ENCODE peak calls at places on chromosomes 6 and 20, in six cellular contexts. M, C, K, J, W and N are unnamed samples.

GRCh38 chr6:42864602-42865001 is 14.8 kb upstream of the RPL7L1 start:
- DNase-seq in M (no peak), J (no peak), C (peak; percentile 10), K (peak; percentile 87), W (peak; percentile 13), N (no peak)

GRCh38 chr20:10578607-10579006 is 95.2 kb downstream of the JAG1 start:
- DNase-seq in C (peak; percentile 58), J (no peak), M (no peak), W (peak; percentile 92), K (no peak), N (no peak)

GRCh38 chr6:105428342-105428957 is 25.6 kb upstream of the PREP start:
- DNase-seq in K (no peak), C (peak; percentile 70), M (no peak), J (no peak), W (peak; percentile 83), N (no peak)

GRCh38 chr6:137471951-137472350 is 22.2 kb downstream of the OLIG3 start:
- DNase-seq in K (no peak), J (peak; percentile 87), C (no peak), M (no peak), W (no peak), N (no peak)

GRCh38 chr6:134813146-134813545 is 136.8 kb downstream of the ALDH8A1 start:
- DNase-seq in J (no peak), C (peak; percentile 64), K (no peak), W (peak; percentile 64), M (no peak), N (no peak)

GRCh38 chr6:139249387-139249786 is 42.4 kb downstream of the TXLNB start:
- DNase-seq in W (peak; percentile 29), J (no peak), C (peak; percentile 28), M (no peak), K (no peak), N (no peak)

GRCh38 chr20:36154696-36155628 is at the start of gene EPB41L1:
- DNase-seq in W (no peak), C (peak; percentile 32), J (no peak), K (no peak), M (peak; percentile 77), N (no peak)

GRCh38 chr6:79605968-79606764 is 25.0 kb upstream of the SH3BGRL2 start:
- DNase-seq in M (no peak), J (no peak), W (peak; percentile 21), K (no peak), C (no peak), N (no peak)

GRCh38 chr6:31485063-31485462 is 12.9 kb upstream of the MICB start:
- DNase-seq in J (no peak), M (no peak), W (no peak), K (no peak), C (peak; percentile 17), N (no peak)

GRCh38 chr20:8144282-8145245 is 12.5 kb downstream of the PLCB1 start:
- DNase-seq in W (peak; percentile 93), J (no peak), M (no peak), C (peak; percentile 91), K (no peak), N (no peak)

GRCh38 chr6:35663447-35664235 is 25.1 kb downstream of the FKBP5 start:
- DNase-seq in K (no peak), W (peak; percentile 87), J (no peak), M (no peak), C (peak; percentile 63), N (no peak)

GRCh38 chr6:151052021-151052646 is 186.6 kb downstream of the MTHFD1L start:
- DNase-seq in J (no peak), W (no peak), C (no peak), M (no peak), K (no peak), N (no peak)

GRCh38 chr20:36468149-36469000 is 72.9 kb upstream of the MYL9 start:
- DNase-seq in C (no peak), K (no peak), M (no peak), W (peak; percentile 38), J (no peak), N (no peak)

GRCh38 chr20:37565134-37565811 is 37.6 kb upstream of the BLCAP start:
- DNase-seq in J (peak; percentile 53), K (no peak), C (no peak), W (no peak), M (no peak), N (no peak)

GRCh38 chr6:52489881-52490280 is 69.7 kb downstream of the EFHC1 start:
- DNase-seq in J (peak; percentile 86), W (no peak), K (no peak), C (no peak), M (no peak), N (no peak)

GRCh38 chr20:17786221-17786718 is 86.5 kb downstream of the BANF2 start:
- DNase-seq in M (no peak), K (no peak), J (no peak), C (peak; percentile 72), W (peak; percentile 77), N (no peak)

GRCh38 chr6:17884501-17885039 is 102.9 kb downstream of the KIF13A start:
- DNase-seq in M (no peak), W (peak; percentile 49), J (no peak), K (no peak), C (no peak), N (no peak)

GRCh38 chr6:163782436-163783003 is 368.0 kb downstream of the QKI start:
- DNase-seq in K (no peak), C (no peak), W (no peak), J (no peak), M (no peak), N (no peak)

GRCh38 chr20:47181056-47181862 is 175.2 kb downstream of the ZMYND8 start:
- DNase-seq in C (peak; percentile 81), M (no peak), K (no peak), W (peak; percentile 78), J (no peak), N (peak; percentile 53)

GRCh38 chr6:8215631-8216030 is 113.3 kb upstream of the EEF1E1 start:
- DNase-seq in C (peak; percentile 1), K (no peak), W (peak; percentile 78), M (no peak), J (no peak), N (no peak)

GRCh38 chr6:120826253-120826652 is 508.0 kb downstream of the TBC1D32 start:
- DNase-seq in M (no peak), W (no peak), K (no peak), J (no peak), C (peak; percentile 1), N (no peak)

GRCh38 chr6:159193923-159194322 is 24.7 kb downstream of the FNDC1 start:
- DNase-seq in C (peak; percentile 36), J (no peak), M (no peak), K (no peak), W (no peak), N (no peak)

GRCh38 chr6:125220712-125221111 is 67.1 kb downstream of the TPD52L1 start:
- DNase-seq in W (peak; percentile 57), M (no peak), C (peak; percentile 53), J (no peak), K (no peak), N (no peak)

DNA sequence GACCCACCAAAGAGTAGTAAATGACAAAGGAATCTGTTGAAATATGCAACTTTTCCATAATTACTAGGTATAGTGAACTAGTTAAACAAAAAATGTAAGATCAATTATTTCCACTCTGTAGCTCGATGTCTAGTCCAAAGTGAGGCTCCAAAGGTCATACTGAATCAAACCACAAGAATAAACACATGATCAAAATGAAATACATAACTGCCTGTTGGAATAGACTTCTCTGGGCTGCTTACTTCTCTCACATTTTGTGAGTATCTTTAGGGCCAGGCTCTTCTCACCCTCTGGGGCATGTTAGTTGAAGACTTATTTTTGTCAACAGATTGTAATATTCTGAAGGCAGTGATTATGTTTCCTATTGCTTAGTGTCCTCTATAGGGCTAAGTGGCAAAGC is 103.7 kb upstream of the TMEM170B start:
- DNase-seq in M (no peak), W (no peak), C (no peak), J (no peak), K (no peak), N (no peak)
- H3K4me3 ChIP-seq in M (no peak overlapping the region), W (no peak overlapping the region), C (no peak overlapping the region), J (no peak overlapping the region), K (no peak overlapping the region), N (no peak overlapping the region)

DNA sequence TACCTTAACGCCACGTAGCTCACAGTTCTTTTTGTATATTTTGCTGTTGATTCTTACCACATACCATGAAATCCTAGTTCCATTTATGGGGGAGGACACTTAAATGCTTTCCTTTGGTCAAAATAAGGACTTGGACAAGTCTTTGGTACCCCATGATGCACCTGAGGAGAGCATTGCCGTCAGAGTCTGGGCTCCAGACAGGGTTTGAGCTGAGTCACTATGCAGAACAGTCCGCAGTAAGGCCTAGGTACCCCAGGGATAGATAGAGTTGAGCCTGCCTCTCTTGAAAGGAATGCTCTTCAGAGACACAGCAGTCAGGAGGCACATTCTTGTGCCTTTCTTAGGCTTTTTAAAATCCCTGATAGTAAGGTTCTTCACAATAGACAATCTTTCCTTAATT is 6.0 kb downstream of the PARD6B start:
- DNase-seq in J (no peak), M (no peak), K (no peak), C (no peak), W (peak; percentile 28), N (no peak)
- H3K4me1 ChIP-seq in J (peaks cover 7% of the 10 kb centered on the region), M (peaks cover 8% of the 10 kb centered on the region), K (no peaks in the 10 kb centered on the region), C (peaks cover 64% of the 10 kb centered on the region), W (peaks cover 2% of the 10 kb centered on the region), N (peaks cover 11% of the 10 kb centered on the region)

DNA sequence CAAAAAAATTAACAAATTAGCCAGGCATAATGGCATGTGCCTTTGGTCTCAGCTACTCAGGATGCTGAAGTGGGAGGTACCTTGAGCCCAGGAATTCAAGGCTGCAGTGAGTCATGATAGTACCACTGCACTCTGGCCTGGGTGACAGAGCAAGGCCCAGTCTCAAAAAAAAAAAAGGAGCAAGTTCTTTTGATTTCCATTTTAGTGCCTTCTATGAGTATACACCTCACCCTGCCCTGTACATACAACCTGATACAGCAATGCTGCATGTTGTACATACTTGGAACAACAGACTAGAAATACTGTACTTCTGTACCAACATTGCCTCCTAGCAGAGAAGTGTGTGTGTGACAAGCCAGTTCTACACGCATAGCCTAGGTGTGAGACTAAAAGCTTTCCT is 97.3 kb upstream of the CARMIL1 start:
- DNase-seq in C (peak; percentile 16), K (no peak), M (no peak), W (peak; percentile 51), J (no peak), N (no peak)
- H3K4me3 ChIP-seq in C (no peak overlapping the region), K (no peak overlapping the region), M (no peak overlapping the region), W (no peak overlapping the region), J (no peak overlapping the region), N (no peak overlapping the region)

GRCh38 chr20:43959920-43960227 is 45.2 kb downstream of the TOX2 start:
- DNase-seq in M (no peak), C (no peak), J (no peak), K (no peak), W (no peak), N (no peak)
- H3K4me1 ChIP-seq in M (peaks cover 67% of the 10 kb centered on the region), C (no peaks in the 10 kb centered on the region), J (peaks cover 58% of the 10 kb centered on the region), K (no peaks in the 10 kb centered on the region), W (peaks cover 33% of the 10 kb centered on the region), N (peaks cover 61% of the 10 kb centered on the region)

GRCh38 chr6:44898296-44898930 is 429.7 kb upstream of the RUNX2 start:
- DNase-seq in K (peak; percentile 53), J (no peak), M (peak; percentile 64), W (peak; percentile 90), C (peak; percentile 95), N (no peak)

GRCh38 chr6:44892579-44892978 is 435.6 kb upstream of the RUNX2 start:
- DNase-seq in C (no peak), M (no peak), K (no peak), W (peak; percentile 14), J (no peak), N (no peak)

GRCh38 chr6:44897286-44897685 is 430.8 kb upstream of the RUNX2 start:
- DNase-seq in K (no peak), W (peak; percentile 19), M (no peak), J (no peak), C (peak; percentile 77), N (no peak)

GRCh38 chr6:44896701-44897100 is 431.4 kb upstream of the RUNX2 start:
- DNase-seq in K (no peak), J (no peak), W (no peak), M (no peak), C (no peak), N (no peak)
- H3K4me3 ChIP-seq in K (no peak overlapping the region), J (no peak overlapping the region), W (no peak overlapping the region), M (no peak overlapping the region), C (no peak overlapping the region), N (no peak overlapping the region)